ENCODE peak calls at places on chromosome 9, in six cellular contexts. O is osteoblast, M is esophagus squamous epithelium, F is choroid plexus epithelial cell, N is sigmoid colon, U is BJ. C is an unnamed sample.

GRCh38 chr9:85228111-85228855 is 513.5 kb downstream of the AGTPBP1 start:
- DNase-seq in O (peak), M (no peak), F (no peak), N (no peak), U (no peak), C (no peak)

GRCh38 chr9:2613730-2614271 is 7.8 kb upstream of the VLDLR start:
- DNase-seq in O (no peak), M (no peak), F (no peak), N (no peak), U (no peak), C (no peak)

GRCh38 chr9:36322462-36322861 is 64.2 kb upstream of the GNE start:
- DNase-seq in O (peak), M (no peak), F (no peak), N (no peak), U (no peak), C (no peak)

GRCh38 chr9:125593581-125593980 is 113.4 kb downstream of the MAPKAP1 start:
- DNase-seq in O (peak), M (no peak), F (peak), N (no peak), U (no peak), C (peak)

GRCh38 chr9:122346478-122347347 is 24.1 kb upstream of the PTGS1 start:
- DNase-seq in O (peak), M (no peak), F (peak), N (peak), U (no peak), C (peak)

GRCh38 chr9:83981126-83981871 is 694 bp downstream of the RMI1 start:
- DNase-seq in O (peak), M (no peak), F (peak), N (peak), U (no peak), C (peak)

GRCh38 chr9:14006586-14007198 is 307.2 kb downstream of the NFIB start:
- DNase-seq in O (peak), M (no peak), F (no peak), N (no peak), U (no peak), C (no peak)

GRCh38 chr9:72254881-72255545 is 105.8 kb downstream of the GDA start:
- DNase-seq in O (no peak), M (no peak), F (peak), N (no peak), U (no peak), C (peak)

GRCh38 chr9:14366071-14366470 is 52.1 kb upstream of the NFIB start:
- DNase-seq in O (peak), M (no peak), F (no peak), N (peak), U (peak), C (peak)

GRCh38 chr9:94941211-94941875 is 214.8 kb downstream of the AOPEP start:
- DNase-seq in O (no peak), M (no peak), F (no peak), N (no peak), U (no peak), C (peak)

GRCh38 chr9:471320-471719 is 256.7 kb downstream of the DOCK8 start:
- DNase-seq in O (no peak), M (no peak), F (no peak), N (no peak), U (no peak), C (no peak)

GRCh38 chr9:35882265-35882848 is 12.2 kb upstream of the OR13J1 start:
- DNase-seq in O (peak), M (no peak), F (peak), N (peak), U (peak), C (peak)

GRCh38 chr9:37010180-37010579 is 23.9 kb downstream of the PAX5 start:
- DNase-seq in O (no peak), M (no peak), F (no peak), N (no peak), U (no peak), C (no peak)

GRCh38 chr9:134454386-134454978 is 128.2 kb downstream of the RXRA start:
- DNase-seq in O (no peak), M (no peak), F (no peak), N (no peak), U (no peak), C (no peak)

GRCh38 chr9:137749511-137749910 is 128.1 kb upstream of the CACNA1B start:
- DNase-seq in O (no peak), M (no peak), F (no peak), N (no peak), U (no peak), C (no peak)

GRCh38 chr9:112780637-112781036 is 30.1 kb downstream of the SNX30 start:
- DNase-seq in O (no peak), M (no peak), F (no peak), N (no peak), U (no peak), C (no peak)

GRCh38 chr9:3457171-3457570 is 68.6 kb downstream of the RFX3 start:
- DNase-seq in O (no peak), M (no peak), F (no peak), N (no peak), U (no peak), C (no peak)

GRCh38 chr9:78357165-78357873 is 60.4 kb downstream of the PSAT1 start:
- DNase-seq in O (no peak), M (no peak), F (no peak), N (no peak), U (no peak), C (no peak)

GRCh38 chr9:36858805-36859375 is 175.2 kb downstream of the PAX5 start:
- DNase-seq in O (no peak), M (no peak), F (no peak), N (no peak), U (no peak), C (no peak)

GRCh38 chr9:82080265-82080664 is 91.7 kb downstream of the SPATA31D1 start:
- DNase-seq in O (no peak), M (no peak), F (no peak), N (no peak), U (no peak), C (no peak)

GRCh38 chr9:76302947-76303550 is 91.2 kb downstream of the RFK start:
- DNase-seq in O (peak), M (no peak), F (peak), N (no peak), U (no peak), C (peak)

GRCh38 chr9:14690986-14691730 is 2.1 kb downstream of the ZDHHC21 start:
- DNase-seq in O (peak), M (no peak), F (no peak), N (no peak), U (no peak), C (no peak)

GRCh38 chr9:131111854-131112311 is 13.5 kb upstream of the NUP214 start:
- DNase-seq in O (peak), M (no peak), F (no peak), N (no peak), U (no peak), C (no peak)

GRCh38 chr9:11319477-11320060 is 706.8 kb upstream of the PTPRD start:
- DNase-seq in O (no peak), M (no peak), F (peak), N (no peak), U (no peak), C (peak)

GRCh38 chr9:5592231-5592630 is 36.7 kb upstream of the RIC1 start:
- DNase-seq in O (no peak), M (no peak), F (no peak), N (no peak), U (no peak), C (no peak)

GRCh38 chr9:89023788-89024187 is 32.5 kb downstream of the S1PR3 start:
- DNase-seq in O (no peak), M (no peak), F (no peak), N (no peak), U (no peak), C (peak)

GRCh38 chr9:96383165-96383939 is at the start of gene SLC35D2:
- DNase-seq in O (peak), M (no peak), F (peak), N (peak), U (no peak), C (peak)

GRCh38 chr9:107274096-107274495 is 9.0 kb upstream of the RAD23B start:
- DNase-seq in O (no peak), M (no peak), F (no peak), N (no peak), U (no peak), C (no peak)

GRCh38 chr9:10411272-10411671 is 201.5 kb downstream of the PTPRD start:
- DNase-seq in O (no peak), M (no peak), F (no peak), N (no peak), U (no peak), C (no peak)

GRCh38 chr9:117545846-117546245 is 131.0 kb upstream of the ASTN2 start:
- DNase-seq in O (no peak), M (no peak), F (no peak), N (no peak), U (no peak), C (no peak)
- TF ChIP-seq CTCF in O (no peak), M (no peak), F (no peak), N (no peak), U (no peak), C (no peak)

DNA sequence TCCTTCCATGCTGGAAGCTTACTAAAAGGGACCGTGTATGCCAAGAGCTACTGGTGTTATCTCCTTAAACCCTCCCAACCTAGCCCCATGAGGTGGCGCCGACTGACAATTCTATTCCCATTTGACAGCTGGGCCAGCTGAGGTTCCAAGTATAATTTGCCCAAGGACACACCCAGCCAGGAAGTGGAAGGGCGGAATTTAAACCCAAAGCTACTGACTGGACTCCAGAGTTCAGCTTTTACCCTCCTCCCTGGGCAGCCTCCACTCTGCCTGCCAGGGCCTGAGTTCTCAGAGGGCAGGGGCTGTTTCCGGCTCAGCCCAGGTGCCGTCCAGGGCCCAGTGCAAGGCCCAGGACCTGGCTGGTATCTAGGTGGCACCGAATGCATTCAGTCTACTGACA is 71.8 kb downstream of the C9orf50 start:
- DNase-seq in O (no peak), M (no peak), F (no peak), N (peak), U (no peak), C (no peak)
- H3K4me3 ChIP-seq in O (peak), M (no peak), F (no peak), N (peak), U (no peak), C (peak)

GRCh38 chr9:32524558-32525461 is 1.2 kb downstream of the RIGI start:
- DNase-seq in O (no peak), M (no peak), F (peak), N (no peak), U (no peak), C (peak)

GRCh38 chr9:32526707-32527048 is 682 bp upstream of the RIGI start:
- DNase-seq in O (no peak), M (no peak), F (no peak), N (no peak), U (no peak), C (no peak)

GRCh38 chr9:32525506-32525905 is 490 bp downstream of the RIGI start:
- DNase-seq in O (no peak), M (no peak), F (peak), N (no peak), U (no peak), C (peak)

GRCh38 chr9:32523910-32524309 is 2.1 kb downstream of the RIGI start:
- DNase-seq in O (no peak), M (no peak), F (no peak), N (no peak), U (no peak), C (no peak)

GRCh38 chr9:32526042-32526706 is at the start of gene RIGI:
- DNase-seq in O (peak), M (peak), F (peak), N (peak), U (peak), C (peak)
- TF ChIP-seq CTCF in O (peak), M (peak), F (peak), N (no peak), U (peak), C (peak)

GRCh38 chr9:97502984-97503861 is 1.8 kb downstream of the TMOD1 start:
- DNase-seq in O (peak), M (no peak), F (no peak), N (no peak), U (no peak), C (no peak)
- H3K4me3 ChIP-seq in O (no peak), M (peak), F (no peak), N (peak), U (no peak), C (no peak)